ENCODE peak calls at places on chromosomes 6 and 20, in nine cellular contexts. E is LoVo, V is GDM1, H is NCI-H526 treated with DMSO at 0.1 percent for 48 hours, L is M059J, M is SHP77 treated with DMSO at 0.1 percent for 48 hours, J is HFFc6, N is sigmoid colon, F is NCI-H460. R is an unnamed sample.

GRCh38 chr6:168603234-168603633 is 162.2 kb downstream of the SMOC2 start:
- DNase-seq in M (no peak), J (no peak), H (no peak), N (peak), F (no peak), L (no peak), V (no peak), E (no peak), R (no peak)

GRCh38 chr20:63791497-63792156 is 39.4 kb downstream of the ZBTB46 start:
- DNase-seq in E (no peak), M (no peak), N (no peak), V (no peak), J (no peak), F (no peak), L (no peak), H (no peak), R (no peak)

GRCh38 chr6:161080263-161080970 is 88.8 kb downstream of the MAP3K4 start:
- DNase-seq in L (no peak), E (no peak), V (no peak), N (no peak), M (no peak), J (no peak), F (no peak), H (no peak), R (no peak)

GRCh38 chr20:13883425-13883824 is 98.6 kb downstream of the NDUFAF5 start:
- DNase-seq in E (no peak), N (peak), H (no peak), L (no peak), F (no peak), J (no peak), V (no peak), M (peak), R (no peak)

GRCh38 chr20:43537921-43538854 is 20.6 kb upstream of the SGK2 start:
- DNase-seq in E (peak), J (peak), V (no peak), N (no peak), H (peak), M (peak), F (peak), L (peak), R (no peak)

GRCh38 chr20:58604410-58604881 is 46.6 kb upstream of the STX16 start:
- DNase-seq in J (peak), H (no peak), M (no peak), E (no peak), V (no peak), L (no peak), F (no peak), N (peak), R (no peak)

GRCh38 chr6:64553414-64553813 is 917.8 kb downstream of the PHF3 start:
- DNase-seq in J (no peak), N (no peak), L (no peak), M (no peak), V (no peak), E (no peak), F (no peak), H (no peak), R (no peak)

GRCh38 chr6:29647927-29648642 is 8.8 kb upstream of the MOG start:
- DNase-seq in L (peak), H (peak), F (peak), V (no peak), E (peak), M (peak), N (peak), J (peak), R (no peak)

GRCh38 chr6:162149786-162150185 is 577.8 kb downstream of the PRKN start:
- DNase-seq in F (no peak), H (no peak), L (no peak), E (no peak), M (no peak), V (no peak), J (no peak), N (no peak), R (no peak)

GRCh38 chr20:13874269-13875158 is 89.7 kb downstream of the NDUFAF5 start:
- DNase-seq in L (no peak), E (no peak), H (peak), J (no peak), M (no peak), F (no peak), V (no peak), N (no peak), R (no peak)

GRCh38 chr6:1856381-1856780 is 246.7 kb downstream of the FOXC1 start:
- DNase-seq in N (no peak), H (peak), E (no peak), J (peak), V (no peak), L (peak), M (peak), F (no peak), R (peak)

GRCh38 chr6:112480551-112480950 is 133.4 kb downstream of the RFPL4B start:
- DNase-seq in E (no peak), N (no peak), V (no peak), M (no peak), H (no peak), F (no peak), L (peak), J (peak), R (no peak)

GRCh38 chr6:5537132-5537531 is 275.8 kb downstream of the FARS2 start:
- DNase-seq in E (no peak), L (no peak), J (no peak), M (no peak), N (no peak), F (no peak), H (no peak), V (no peak), R (no peak)

GRCh38 chr6:127192911-127193503 is 73.7 kb upstream of the RNF146 start:
- DNase-seq in E (no peak), M (no peak), V (no peak), N (no peak), L (no peak), F (no peak), J (peak), H (no peak), R (no peak)

GRCh38 chr6:152642578-152643375 is 5.6 kb upstream of the SYNE1 start:
- DNase-seq in H (no peak), V (peak), L (peak), M (peak), J (peak), E (peak), N (no peak), F (peak), R (no peak)

GRCh38 chr6:44672086-44672485 is 284.6 kb downstream of the CDC5L start:
- DNase-seq in N (no peak), V (no peak), J (no peak), E (no peak), H (no peak), L (no peak), M (no peak), F (no peak), R (no peak)

R was measured in GM12878.